ENCODE peak calls at places on chromosome 12, in five cellular contexts. W is ovary, T is small intestine, Z is upper lobe of right lung, Q is A549. K is an unnamed sample.

GRCh38 chr12:9619411-9620179 is 11.9 kb upstream of the KLRB1 start:
- DNase-seq in Z (no peak), Q (no peak), T (no peak), W (no peak), K (no peak)

GRCh38 chr12:122029620-122030426 is 8.1 kb downstream of the BCL7A start:
- DNase-seq in T (no peak), Z (no peak), Q (no peak), W (no peak), K (peak; percentile 14)

GRCh38 chr12:28057856-28058615 is 85.5 kb upstream of the PTHLH start:
- DNase-seq in Q (no peak), Z (no peak), W (no peak), T (no peak), K (peak; percentile 94)

GRCh38 chr12:8566525-8566924 is 25.8 kb upstream of the CLEC4E start:
- DNase-seq in T (no peak), Z (no peak), Q (no peak), W (no peak), K (no peak)

GRCh38 chr12:107091381-107091780 is 2.0 kb downstream of the CRY1 start:
- DNase-seq in W (no peak), Z (no peak), T (peak; percentile 89), Q (no peak), K (no peak)

GRCh38 chr12:105522166-105522825 is 191.8 kb downstream of the C12orf75 start:
- DNase-seq in T (no peak), Q (no peak), W (no peak), Z (no peak), K (no peak)

GRCh38 chr12:1203735-1204019 is 212.7 kb downstream of the ERC1 start:
- DNase-seq in T (no peak), Q (no peak), W (no peak), Z (no peak), K (no peak)

GRCh38 chr12:10249690-10250455 is 37.2 kb downstream of the GABARAPL1 start:
- DNase-seq in W (no peak), Z (no peak), Q (no peak), T (peak; percentile 14), K (no peak)

GRCh38 chr12:52517888-52518287 is 2.3 kb downstream of the KRT5 start:
- DNase-seq in W (no peak), Q (no peak), T (no peak), Z (no peak), K (no peak)

GRCh38 chr12:16606201-16606849 is 363 bp upstream of the LMO3 start:
- DNase-seq in T (peak; percentile 6), Z (peak; percentile 78), W (peak; percentile 25), Q (no peak), K (no peak)

GRCh38 chr12:11724888-11725310 is 75.4 kb downstream of the ETV6 start:
- DNase-seq in W (peak; percentile 46), Z (no peak), Q (no peak), T (no peak), K (no peak)

GRCh38 chr12:76611533-76611932 is 52.0 kb upstream of the OSBPL8 start:
- DNase-seq in W (no peak), Z (no peak), Q (no peak), T (no peak), K (peak; percentile 92)

GRCh38 chr12:129110575-129110974 is 257.3 kb downstream of the GLT1D1 start:
- DNase-seq in T (no peak), Q (no peak), W (no peak), Z (no peak), K (no peak)

GRCh38 chr12:70590549-70591226 is 46.5 kb downstream of the PTPRB start:
- DNase-seq in W (no peak), T (no peak), Z (no peak), Q (no peak), K (no peak)

GRCh38 chr12:70008944-70009343 is 183.9 kb downstream of the MYRFL start:
- DNase-seq in Z (no peak), T (no peak), W (no peak), Q (no peak), K (no peak)

GRCh38 chr12:118102070-118102469 is 1.7 kb downstream of the VSIG10 start:
- DNase-seq in T (peak; percentile 60), Z (no peak), W (no peak), Q (peak; percentile 43), K (peak; percentile 29)

GRCh38 chr12:116265361-116266128 is 11.9 kb downstream of the MED13L start:
- DNase-seq in Z (no peak), Q (no peak), T (no peak), W (no peak), K (no peak)

GRCh38 chr12:66288121-66288520 is 14.2 kb upstream of the HELB start:
- DNase-seq in Z (no peak), W (no peak), Q (no peak), T (peak; percentile 52), K (no peak)

GRCh38 chr12:6871052-6871957 is 1.8 kb downstream of the SPSB2 start:
- DNase-seq in T (peak; percentile 90), W (no peak), Z (peak; percentile 84), Q (peak; percentile 76), K (no peak)

GRCh38 chr12:96635844-96636243 is 146.5 kb downstream of the CFAP54 start:
- DNase-seq in T (no peak), Z (no peak), W (no peak), Q (no peak), K (no peak)

GRCh38 chr12:45010051-45010450 is 40.8 kb downstream of the DBX2 start:
- DNase-seq in T (no peak), Q (no peak), Z (no peak), W (no peak), K (no peak)

GRCh38 chr12:45416161-45416560 is 200.3 kb downstream of the ANO6 start:
- DNase-seq in Z (no peak), W (no peak), Q (no peak), T (no peak), K (no peak)

GRCh38 chr12:49019435-49020317 is 1.1 kb upstream of the PRKAG1 start:
- DNase-seq in W (no peak), Q (peak; percentile 92), Z (no peak), T (no peak), K (no peak)

GRCh38 chr12:123329799-123330198 is 34.8 kb downstream of the SBNO1 start:
- DNase-seq in W (no peak), T (no peak), Q (no peak), Z (no peak), K (no peak)

GRCh38 chr12:3556716-3557115 is 65.7 kb downstream of the PRMT8 start:
- DNase-seq in Z (no peak), W (no peak), T (no peak), Q (no peak), K (no peak)

GRCh38 chr12:47557401-47557800 is 148.4 kb downstream of the RPAP3 start:
- DNase-seq in Z (no peak), W (no peak), T (no peak), Q (no peak), K (no peak)

GRCh38 chr12:47556219-47556618 is 149.6 kb downstream of the RPAP3 start:
- DNase-seq in Q (no peak), W (no peak), Z (no peak), T (no peak), K (peak; percentile 59)

GRCh38 chr12:47556631-47557030 is 149.2 kb downstream of the RPAP3 start:
- DNase-seq in Z (no peak), W (no peak), T (no peak), Q (no peak), K (no peak)

GRCh38 chr12:47560408-47560807 is 145.4 kb downstream of the RPAP3 start:
- DNase-seq in Q (no peak), T (no peak), Z (no peak), W (no peak), K (no peak)

GRCh38 chr12:47558625-47559345 is 147.0 kb downstream of the RPAP3 start:
- DNase-seq in Z (no peak), Q (no peak), W (no peak), T (no peak), K (no peak)
- H3K27ac ChIP-seq in Z (no peak overlapping the region), Q (no peak overlapping the region), W (no peak overlapping the region), T (no peak overlapping the region), K (no peak overlapping the region)

DNA sequence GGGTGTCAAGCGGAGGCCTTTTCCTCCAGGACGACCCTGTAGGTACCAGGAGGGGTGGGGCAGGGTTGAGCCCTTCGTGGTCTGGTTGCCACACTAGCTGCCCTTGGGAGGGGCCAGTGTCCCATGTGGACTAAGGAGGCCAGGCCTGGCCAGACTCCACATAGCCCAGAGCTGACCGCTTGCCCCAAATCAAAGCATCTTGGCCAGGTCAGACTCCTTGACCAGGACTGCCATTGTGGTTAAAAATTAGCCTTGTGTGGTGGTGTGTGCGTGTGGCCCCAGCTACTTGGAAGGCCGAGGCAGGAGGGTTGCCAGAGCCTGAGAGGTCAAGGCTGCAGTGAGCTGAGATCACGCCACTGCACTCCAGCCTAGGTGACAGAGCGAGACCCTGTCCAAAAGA is 24.8 kb downstream of the ALDH2 start:
- DNase-seq in W (no peak), T (no peak), Q (no peak), Z (no peak), K (no peak)
- H3K27ac ChIP-seq in W (peak overlapping the region; percentile 48), T (peak overlapping the region; percentile 65), Q (no peak overlapping the region), Z (peak overlapping the region; percentile 42), K (no peak overlapping the region)

GRCh38 chr12:110744176-110744575 is 1.5 kb upstream of the PPP1CC start:
- DNase-seq in Z (no peak), Q (no peak), W (peak; percentile 10), T (no peak), K (no peak)

GRCh38 chr12:110743571-110744093 is 941 bp upstream of the PPP1CC start:
- DNase-seq in T (peak; percentile 84), W (peak; percentile 26), Z (peak; percentile 85), Q (no peak), K (no peak)

GRCh38 chr12:110746550-110746949 is 3.9 kb upstream of the PPP1CC start:
- DNase-seq in Z (no peak), T (no peak), Q (no peak), W (no peak), K (no peak)

GRCh38 chr12:110745632-110746284 is 3.1 kb upstream of the PPP1CC start:
- DNase-seq in W (no peak), Z (no peak), Q (no peak), T (peak; percentile 75), K (no peak)

DNA sequence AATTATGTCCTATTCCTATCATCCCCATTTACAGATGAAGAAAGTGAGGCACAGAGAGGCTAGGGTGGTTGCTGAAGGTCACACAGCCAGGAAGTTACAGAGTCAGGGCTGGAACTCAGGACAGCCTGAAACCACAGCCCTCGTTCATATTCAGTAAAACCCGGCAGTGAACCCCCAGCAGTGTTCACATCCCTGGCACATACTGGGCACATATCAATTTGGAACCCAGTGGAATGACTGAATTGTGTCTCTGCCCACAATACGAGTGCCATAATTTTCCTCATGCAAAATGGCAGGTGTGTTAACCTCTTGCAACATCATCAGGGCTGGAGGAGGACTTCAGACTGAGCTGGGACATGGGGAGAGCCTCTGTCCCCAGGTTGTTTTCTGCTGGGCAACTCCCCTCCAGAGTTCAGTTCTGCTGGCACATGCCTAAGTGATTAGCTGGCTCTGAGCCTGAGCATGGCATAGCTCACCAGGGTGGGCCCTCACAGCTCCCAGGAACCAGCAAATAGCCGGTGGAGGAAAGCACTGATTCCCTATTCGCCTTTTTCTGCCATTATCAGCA is 2.1 kb upstream of the PPP1CC start:
- DNase-seq in Z (no peak), Q (no peak), T (peak; percentile 98), W (no peak), K (no peak)
- H3K27ac ChIP-seq in Z (no peak overlapping the region), Q (peak overlapping the region; percentile 12), T (peak overlapping the region; percentile 65), W (no peak overlapping the region), K (peak overlapping the region; percentile 40)

GRCh38 chr12:68785358-68785757 is 22.6 kb upstream of the MDM2 start:
- DNase-seq in Z (no peak), W (no peak), T (no peak), Q (no peak), K (no peak)
- H3K27ac ChIP-seq in Z (peak overlapping the region; percentile 73), W (no peak overlapping the region), T (no peak overlapping the region), Q (no peak overlapping the region), K (peak overlapping the region; percentile 95)

K was measured in epithelial cell of prostate.